ENCODE peak calls at places on chromosome 10, in ten cellular contexts. Z is spleen, G is sigmoid colon, L is stomach, U is K562, T is upper lobe of left lung, P is transverse colon, A is esophagus muscularis mucosa, M is GM12878, V is breast epithelium. S is an unnamed sample.

GRCh38 chr10:4384254-4384653 is 441.8 kb upstream of the AKR1E2 start:
- DNase-seq in Z (no peak), G (no peak), L (no peak), U (no peak), T (no peak), P (no peak), A (no peak), M (no peak), V (no peak), S (no peak)

GRCh38 chr10:59055046-59055445 is 121.4 kb upstream of the PHYHIPL start:
- DNase-seq in Z (no peak), G (no peak), L (no peak), U (no peak), T (no peak), P (no peak), A (no peak), M (no peak), V (no peak), S (no peak)

GRCh38 chr10:124092270-124093075 is 925 bp downstream of the CHST15 start:
- DNase-seq in Z (peak; percentile 96), G (peak; percentile 87), L (peak; percentile 59), U (peak; percentile 20), T (peak; percentile 75), P (peak; percentile 77), A (no peak), M (no peak), V (no peak), S (no peak)

GRCh38 chr10:90181251-90181691 is 479.9 kb downstream of the KIF20B start:
- DNase-seq in Z (no peak), G (no peak), L (no peak), U (no peak), T (no peak), P (no peak), A (no peak), M (no peak), V (no peak), S (no peak)

GRCh38 chr10:74213571-74214162 is 62.6 kb downstream of the ADK start:
- DNase-seq in Z (no peak), G (no peak), L (no peak), U (peak; percentile 53), T (peak; percentile 48), P (peak; percentile 25), A (no peak), M (no peak), V (no peak), S (no peak)

GRCh38 chr10:63005246-63005645 is 127.9 kb upstream of the NRBF2 start:
- DNase-seq in Z (no peak), G (no peak), L (no peak), U (no peak), T (no peak), P (no peak), A (no peak), M (peak; percentile 9), V (no peak), S (no peak)

GRCh38 chr10:102675887-102676616 is 31.8 kb downstream of the TRIM8 start:
- DNase-seq in Z (no peak), G (peak; percentile 70), L (no peak), U (no peak), T (peak; percentile 67), P (no peak), A (no peak), M (no peak), V (no peak), S (peak; percentile 10)

GRCh38 chr10:121774813-121775212 is 153.0 kb downstream of the ATE1 start:
- DNase-seq in Z (no peak), G (no peak), L (no peak), U (no peak), T (no peak), P (no peak), A (no peak), M (no peak), V (no peak), S (no peak)

GRCh38 chr10:68202965-68203358 is 29.0 kb downstream of the ATOH7 start:
- DNase-seq in Z (no peak), G (no peak), L (no peak), U (no peak), T (peak; percentile 35), P (no peak), A (no peak), M (no peak), V (no peak), S (no peak)

GRCh38 chr10:5560142-5560843 is 35.5 kb downstream of the CALML3 start:
- DNase-seq in Z (peak; percentile 41), G (peak; percentile 56), L (peak; percentile 5), U (peak; percentile 29), T (peak; percentile 3), P (no peak), A (no peak), M (no peak), V (peak; percentile 45), S (peak; percentile 27)

DNA sequence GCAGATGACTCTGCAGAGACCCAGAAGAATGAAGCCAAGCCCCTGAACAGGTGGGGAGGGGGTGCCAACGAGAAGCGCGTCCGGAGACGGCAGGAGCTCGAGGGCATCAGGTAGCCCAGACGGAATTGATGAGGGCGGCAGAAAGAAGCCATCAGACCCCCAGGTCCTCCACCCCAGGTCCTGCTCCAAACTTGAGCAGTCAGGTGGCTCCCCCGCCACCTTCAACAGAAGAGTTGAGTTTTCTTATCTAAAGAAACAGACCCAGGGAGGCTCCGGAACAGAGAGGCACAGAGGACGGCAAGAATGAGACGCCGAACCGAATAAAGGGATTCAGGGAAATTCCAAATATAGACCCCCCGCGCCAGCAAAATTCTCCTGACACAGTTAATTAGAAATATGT is 22.2 kb downstream of the RGS10 start:
- DNase-seq in Z (peak; percentile 42), G (no peak), L (no peak), U (peak; percentile 73), T (no peak), P (no peak), A (no peak), M (no peak), V (no peak), S (no peak)
- H3K27ac ChIP-seq in Z (no peak overlapping the region), G (no peak overlapping the region), L (no peak overlapping the region), U (peak overlapping the region; percentile 72), T (no peak overlapping the region), P (no peak overlapping the region), A (no peak overlapping the region), M (no peak overlapping the region), V (no peak overlapping the region), S (no peak overlapping the region)

GRCh38 chr10:50557130-50557682 is 66.5 kb downstream of the SGMS1 start:
- DNase-seq in Z (no peak), G (no peak), L (no peak), U (no peak), T (no peak), P (no peak), A (no peak), M (no peak), V (no peak), S (no peak)

GRCh38 chr10:50556238-50557120 is 67.3 kb downstream of the SGMS1 start:
- DNase-seq in Z (no peak), G (no peak), L (no peak), U (no peak), T (no peak), P (no peak), A (no peak), M (no peak), V (no peak), S (no peak)

GRCh38 chr10:50561266-50561665 is 62.5 kb downstream of the SGMS1 start:
- DNase-seq in Z (no peak), G (no peak), L (no peak), U (no peak), T (no peak), P (no peak), A (no peak), M (no peak), V (no peak), S (no peak)

GRCh38 chr10:50560370-50560769 is 63.4 kb downstream of the SGMS1 start:
- DNase-seq in Z (no peak), G (no peak), L (no peak), U (no peak), T (no peak), P (no peak), A (no peak), M (no peak), V (no peak), S (no peak)

GRCh38 chr10:50558368-50558767 is 65.4 kb downstream of the SGMS1 start:
- DNase-seq in Z (no peak), G (no peak), L (no peak), U (no peak), T (no peak), P (no peak), A (no peak), M (no peak), V (no peak), S (no peak)
- TF ChIP-seq POLR2AphosphoS5 in Z (no peak), G (peak; percentile 22), L (peak; percentile 72), U (no peak), T (peak; percentile 27), P (peak; percentile 66), A (peak; percentile 90), M (no peak), V (no peak), S (peak; percentile 31)

DNA sequence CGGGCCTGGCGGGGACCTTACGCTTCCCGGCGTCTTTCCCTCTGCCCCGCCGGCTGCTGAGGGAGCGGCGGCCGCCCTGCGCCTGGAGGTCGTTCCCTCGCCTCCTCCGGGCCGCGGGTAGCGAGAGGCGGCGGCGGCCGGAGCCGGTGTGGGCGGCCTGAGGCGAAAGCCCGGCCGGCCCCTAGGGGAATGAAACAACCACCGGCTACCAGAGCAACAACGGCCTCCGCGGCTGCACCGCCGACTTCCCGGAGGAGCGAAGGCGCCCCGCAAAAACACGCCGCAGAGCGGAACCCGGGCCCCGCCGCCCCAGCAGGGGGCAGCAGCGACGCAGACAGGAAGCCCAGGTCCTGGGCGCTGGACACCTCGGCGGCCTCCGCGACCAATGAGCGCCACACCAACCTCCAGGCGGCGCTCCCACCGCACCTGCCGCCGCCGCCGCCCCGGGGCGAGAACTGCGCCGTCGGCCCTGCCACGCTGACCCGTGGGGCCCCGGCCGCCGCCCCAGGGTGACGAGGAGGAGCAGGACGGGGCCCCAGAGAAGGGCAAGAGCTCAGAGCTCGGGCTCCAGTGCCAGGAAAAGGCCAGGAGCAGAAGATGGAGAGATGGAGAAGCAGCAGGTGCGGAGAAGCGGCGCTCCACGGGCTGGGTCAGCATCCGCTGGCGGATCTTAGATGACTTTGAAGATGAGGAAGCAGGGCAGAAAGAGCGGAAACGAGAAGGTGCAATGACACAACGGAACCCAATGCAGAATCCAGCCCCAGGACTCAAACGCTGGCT is 10.4 kb upstream of the ACSM6 start:
- DNase-seq in Z (peak; percentile 96), G (peak; percentile 87), L (peak; percentile 92), U (peak; percentile 85), T (peak; percentile 89), P (peak; percentile 92), A (no peak), M (peak; percentile 27), V (peak; percentile 72), S (no peak)
- TF ChIP-seq POLR2A in Z (no peak), G (no peak), L (no peak), U (peak; percentile 70), T (peak; percentile 14), P (peak; percentile 52), A (no peak), M (peak; percentile 69), V (no peak), S (no peak)

GRCh38 chr10:60446855-60447254 is 57.2 kb upstream of the ANK3 start:
- DNase-seq in Z (no peak), G (no peak), L (no peak), U (no peak), T (peak; percentile 57), P (no peak), A (no peak), M (no peak), V (no peak), S (no peak)
- H3K27ac ChIP-seq in Z (no peak overlapping the region), G (no peak overlapping the region), L (peak overlapping the region; percentile 35), U (no peak overlapping the region), T (no peak overlapping the region), P (no peak overlapping the region), A (no peak overlapping the region), M (no peak overlapping the region), V (peak overlapping the region; percentile 49), S (no peak overlapping the region)